ENCODE peak calls at places on chromosomes 13 and 19, in four cellular contexts. D is brain microvascular endothelial cell, T is prostate gland, B is lower lobe of right lung. I is an unnamed sample.

GRCh38 chr13:112849500-112849899 is 119.5 kb upstream of the MCF2L start:
- DNase-seq in B (no peak), T (no peak), D (no peak), I (no peak)

GRCh38 chr13:76086729-76087128 is 450.6 kb downstream of the LMO7 start:
- DNase-seq in B (no peak), D (peak), T (no peak), I (no peak)

GRCh38 chr19:20038358-20039202 is 725 bp downstream of the ZNF682 start:
- DNase-seq in T (no peak), D (no peak), B (no peak), I (no peak)

GRCh38 chr19:43524922-43525835 is 1.8 kb downstream of the ETHE1 start:
- DNase-seq in D (no peak), T (peak), B (peak), I (peak)

GRCh38 chr19:4376245-4376990 is 23.9 kb downstream of the SH3GL1 start:
- DNase-seq in T (no peak), B (no peak), D (no peak), I (no peak)

GRCh38 chr13:29855784-29856183 is 5.4 kb upstream of the UBL3 start:
- DNase-seq in T (no peak), D (no peak), B (no peak), I (no peak)

GRCh38 chr13:112608212-112608611 is 20.3 kb upstream of the TUBGCP3 start:
- DNase-seq in B (no peak), D (no peak), T (no peak), I (no peak)

GRCh38 chr13:72953391-72953960 is 105.3 kb upstream of the KLF5 start:
- DNase-seq in T (peak), B (peak), D (no peak), I (no peak)

GRCh38 chr19:33778089-33778791 is 18.4 kb upstream of the KCTD15 start:
- DNase-seq in D (peak), T (peak), B (peak), I (peak)

GRCh38 chr19:45322311-45322710 is 364 bp downstream of the CKM start:
- DNase-seq in D (no peak), B (no peak), T (no peak), I (no peak)

GRCh38 chr19:10762656-10763055 is 44.8 kb downstream of the DNM2 start:
- DNase-seq in T (no peak), D (no peak), B (no peak), I (no peak)

GRCh38 chr13:44764334-44764733 is 188.2 kb upstream of the TSC22D1 start:
- DNase-seq in T (peak), D (no peak), B (no peak), I (no peak)

GRCh38 chr13:96109125-96109524 is 19.2 kb downstream of the HS6ST3 start:
- DNase-seq in D (no peak), B (no peak), T (no peak), I (no peak)

GRCh38 chr19:16386619-16387240 is 62.1 kb downstream of the KLF2 start:
- DNase-seq in B (no peak), T (peak), D (peak), I (peak)

GRCh38 chr19:28718909-28719308 is 494.0 kb downstream of the UQCRFS1 start:
- DNase-seq in D (no peak), B (no peak), T (no peak), I (no peak)

GRCh38 chr19:29385191-29385795 is 140.5 kb upstream of the VSTM2B start:
- DNase-seq in T (no peak), B (peak), D (no peak), I (no peak)

GRCh38 chr19:13847033-13847899 is 29.7 kb upstream of the NANOS3 start:
- DNase-seq in T (peak), B (peak), D (peak), I (peak)

GRCh38 chr13:33186851-33187250 is 98.7 kb downstream of the STARD13 start:
- DNase-seq in B (no peak), T (no peak), D (peak), I (no peak)

GRCh38 chr19:43726736-43727592 is 11.1 kb downstream of the IRGC start:
- DNase-seq in T (peak), D (no peak), B (no peak), I (peak)

GRCh38 chr13:106096661-106097092 is 438.8 kb downstream of the EFNB2 start:
- DNase-seq in T (peak), D (no peak), B (no peak), I (no peak)

GRCh38 chr13:43128504-43128929 is 105.1 kb downstream of the DNAJC15 start:
- DNase-seq in T (no peak), B (no peak), D (no peak), I (no peak)

GRCh38 chr19:325937-326565 is 18.5 kb downstream of the MIER2 start:
- DNase-seq in T (no peak), B (no peak), D (no peak), I (no peak)

GRCh38 chr19:55319786-55320185 is 5.4 kb downstream of the TMEM150B start:
- DNase-seq in D (peak), T (no peak), B (no peak), I (peak)

GRCh38 chr19:35978271-35978670 is 16.7 kb upstream of the SDHAF1 start:
- DNase-seq in B (no peak), D (no peak), T (no peak), I (no peak)

GRCh38 chr13:102724923-102725322 is 30.1 kb upstream of the METTL21C start:
- DNase-seq in B (no peak), T (no peak), D (peak), I (no peak)

GRCh38 chr13:99974939-99975561 is 3.5 kb upstream of the ZIC5 start:
- DNase-seq in T (no peak), B (peak), D (no peak), I (no peak)
- H3K27ac ChIP-seq in T (no peak), B (no peak), D (no peak), I (no peak)

GRCh38 chr19:5864725-5865486 is 5.4 kb downstream of the FUT5 start:
- DNase-seq in T (no peak), D (no peak), B (no peak), I (no peak)
- TF ChIP-seq CTCF in T (no peak), D (peak), B (no peak), I (peak)

GRCh38 chr13:77398825-77399620 is 72.1 kb upstream of the MYCBP2 start:
- DNase-seq in T (no peak), B (no peak), D (no peak), I (peak)
- H3K27ac ChIP-seq in T (no peak), B (no peak), D (no peak), I (no peak)

GRCh38 chr13:48975101-48975925 is at the start of gene FNDC3A:
- DNase-seq in B (peak), D (peak), T (peak), I (peak)
- TF ChIP-seq CTCF in B (no peak), D (peak), T (no peak), I (no peak)

GRCh38 chr19:38032951-38033350 is 125.9 kb downstream of the SIPA1L3 start:
- DNase-seq in T (no peak), D (no peak), B (no peak), I (no peak)

GRCh38 chr19:38035515-38036495 is 128.8 kb downstream of the SIPA1L3 start:
- DNase-seq in B (no peak), D (peak), T (no peak), I (no peak)

GRCh38 chr19:38032151-38032550 is 125.1 kb downstream of the SIPA1L3 start:
- DNase-seq in B (no peak), D (no peak), T (no peak), I (no peak)

GRCh38 chr19:38033658-38034150 is 126.7 kb downstream of the SIPA1L3 start:
- DNase-seq in B (no peak), D (no peak), T (no peak), I (no peak)

DNA sequence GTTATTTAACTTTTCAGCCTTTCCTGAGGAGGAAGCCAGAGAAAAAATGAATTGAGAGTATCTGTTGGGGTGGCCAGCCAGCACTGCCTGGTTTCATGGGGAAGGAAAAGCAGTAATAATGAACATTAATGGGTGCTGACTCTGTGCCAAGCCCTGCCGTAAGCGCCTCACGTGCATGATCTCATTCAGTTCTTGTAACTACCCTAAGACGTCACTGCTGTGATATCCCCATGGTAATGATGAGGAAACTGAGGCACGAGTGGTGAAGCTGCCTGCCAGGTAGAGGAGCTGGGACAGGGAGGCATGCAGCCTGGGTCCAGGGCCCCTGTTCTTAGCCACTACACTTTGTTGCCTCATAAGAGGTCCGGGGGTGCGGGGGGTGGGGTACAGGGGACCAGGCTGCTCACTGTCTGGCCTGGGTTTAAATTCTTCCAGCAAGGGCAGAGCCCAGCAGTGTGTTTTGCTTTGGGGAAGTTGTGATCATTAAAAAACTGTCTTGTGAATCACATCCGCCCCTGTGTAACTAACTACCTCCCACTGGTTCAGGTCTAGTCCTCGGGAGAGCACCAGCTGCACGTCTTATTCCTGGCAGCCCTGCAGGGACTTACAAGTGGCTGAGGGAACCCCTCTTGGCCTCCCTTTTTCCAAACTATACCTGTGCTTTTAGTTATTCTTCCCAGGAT is 127.3 kb downstream of the SIPA1L3 start:
- DNase-seq in D (peak), T (no peak), B (no peak), I (no peak)
- H3K27ac ChIP-seq in D (peak), T (no peak), B (no peak), I (no peak)

GRCh38 chr19:53912653-53913052 is 3.6 kb downstream of the CACNG7 start:
- DNase-seq in B (no peak), D (no peak), T (no peak), I (peak)
- TF ChIP-seq CTCF in B (peak), D (peak), T (no peak), I (peak)